ENCODE peak calls at places on chromosomes 5 and 9, in eight cellular contexts. F is HCT116, B is coronary artery, O is lung, P is AG10803, L is HepG2, Z is AG04449, U is RWPE1. E is an unnamed sample.

GRCh38 chr9:99135498-99135897 is 30.6 kb downstream of the TGFBR1 start:
- DNase-seq in F (no peak), O (no peak), U (no peak), P (no peak), Z (no peak), B (no peak), L (no peak), E (no peak)

GRCh38 chr9:131275332-131276106 is 791 bp downstream of the FAM78A start:
- DNase-seq in U (no peak), L (peak), O (no peak), B (no peak), Z (no peak), F (no peak), P (no peak), E (no peak)

GRCh38 chr5:90227688-90228087 is 181.9 kb downstream of the CETN3 start:
- DNase-seq in O (no peak), P (no peak), F (no peak), Z (no peak), U (no peak), B (no peak), L (no peak), E (no peak)

GRCh38 chr9:132887181-132888120 is 8.8 kb downstream of the SPACA9 start:
- DNase-seq in L (no peak), O (no peak), B (no peak), P (no peak), U (no peak), Z (no peak), F (no peak), E (no peak)

GRCh38 chr9:33416996-33417395 is 14.6 kb upstream of the AQP7 start:
- DNase-seq in O (no peak), Z (no peak), F (no peak), L (no peak), P (no peak), U (no peak), B (no peak), E (no peak)

GRCh38 chr9:131585375-131585774 is 40.1 kb downstream of the PRRT1B start:
- DNase-seq in O (no peak), F (no peak), Z (no peak), P (peak), U (no peak), B (no peak), L (no peak), E (no peak)

GRCh38 chr5:107395632-107396350 is 274.9 kb downstream of the EFNA5 start:
- DNase-seq in O (no peak), Z (no peak), F (no peak), U (no peak), L (no peak), P (no peak), B (no peak), E (peak)

GRCh38 chr9:89629096-89629976 is 24.5 kb downstream of the GADD45G start:
- DNase-seq in P (no peak), B (no peak), O (no peak), L (no peak), U (no peak), F (no peak), Z (no peak), E (no peak)

GRCh38 chr9:83441390-83441789 is 96.8 kb downstream of the FRMD3 start:
- DNase-seq in F (no peak), L (no peak), Z (no peak), B (no peak), O (no peak), P (peak), U (no peak), E (peak)

GRCh38 chr5:78903936-78904335 is 81.2 kb downstream of the ARSB start:
- DNase-seq in O (no peak), L (no peak), F (no peak), B (no peak), U (no peak), P (no peak), Z (no peak), E (peak)

GRCh38 chr9:18610956-18611355 is 137.0 kb downstream of the ADAMTSL1 start:
- DNase-seq in O (no peak), U (no peak), L (no peak), F (no peak), B (no peak), Z (no peak), P (no peak), E (no peak)

GRCh38 chr5:43192558-43193170 is 639 bp downstream of the NIM1K start:
- DNase-seq in F (no peak), P (peak), Z (no peak), U (no peak), O (no peak), L (no peak), B (no peak), E (peak)

GRCh38 chr5:159779481-159779880 is 136.8 kb upstream of the ADRA1B start:
- DNase-seq in P (peak), U (no peak), Z (no peak), L (no peak), B (no peak), O (no peak), F (no peak), E (peak)

GRCh38 chr5:154002093-154002492 is 36.6 kb downstream of the FAM114A2 start:
- DNase-seq in Z (no peak), B (no peak), O (no peak), F (no peak), P (peak), L (no peak), U (no peak), E (no peak)

GRCh38 chr5:14145356-14146334 is 2.5 kb downstream of the TRIO start:
- DNase-seq in B (no peak), P (peak), Z (no peak), F (no peak), L (no peak), U (peak), O (no peak), E (no peak)

GRCh38 chr5:111548992-111549649 is 36.8 kb upstream of the STARD4 start:
- DNase-seq in L (no peak), U (no peak), Z (no peak), B (no peak), O (no peak), P (peak), F (no peak), E (no peak)

GRCh38 chr5:142772766-142773293 is 2.7 kb downstream of the ARHGAP26 start:
- DNase-seq in F (no peak), Z (no peak), P (no peak), O (no peak), B (no peak), U (no peak), L (no peak), E (no peak)

GRCh38 chr9:121698627-121699270 is 47.3 kb downstream of the DAB2IP start:
- DNase-seq in P (peak), F (no peak), B (no peak), L (no peak), U (peak), Z (no peak), O (no peak), E (no peak)

GRCh38 chr9:101093620-101094019 is 65.1 kb downstream of the PLPPR1 start:
- DNase-seq in B (no peak), Z (no peak), O (no peak), U (peak), F (no peak), L (peak), P (peak), E (no peak)

GRCh38 chr9:1337169-1337568 is 287.0 kb downstream of the DMRT2 start:
- DNase-seq in O (no peak), B (no peak), L (no peak), P (peak), U (peak), F (no peak), Z (no peak), E (peak)

GRCh38 chr5:80934751-80935150 is 25.4 kb upstream of the RASGRF2 start:
- DNase-seq in O (no peak), Z (no peak), F (no peak), P (no peak), U (no peak), B (no peak), L (peak), E (no peak)
- TF ChIP-seq CTCF in O (no peak), Z (no peak), F (no peak), P (no peak), U (no peak), B (no peak), L (peak), E (no peak)

GRCh38 chr5:175696139-175696854 is 38.4 kb downstream of the HRH2 start:
- DNase-seq in U (no peak), B (no peak), Z (no peak), O (peak), P (no peak), F (peak), L (no peak), E (no peak)

GRCh38 chr5:175695161-175696126 is 37.6 kb downstream of the HRH2 start:
- DNase-seq in P (no peak), B (no peak), F (no peak), L (no peak), O (no peak), U (no peak), Z (no peak), E (no peak)

GRCh38 chr5:175697846-175698245 is 40.0 kb downstream of the HRH2 start:
- DNase-seq in P (no peak), O (no peak), L (no peak), F (no peak), B (no peak), U (no peak), Z (no peak), E (no peak)

GRCh38 chr5:175698401-175699115 is 40.7 kb downstream of the HRH2 start:
- DNase-seq in Z (no peak), O (no peak), F (no peak), L (no peak), P (no peak), B (no peak), U (no peak), E (no peak)

GRCh38 chr5:175696855-175697198 is 39.0 kb downstream of the HRH2 start:
- DNase-seq in L (no peak), P (no peak), F (no peak), U (no peak), O (no peak), B (no peak), Z (no peak), E (no peak)
- TF ChIP-seq CTCF in L (no peak), P (no peak), F (no peak), U (no peak), O (no peak), B (no peak), Z (no peak), E (no peak)

GRCh38 chr9:77977210-77977611 is 54.4 kb downstream of the GNAQ start:
- DNase-seq in Z (no peak), U (no peak), F (peak), P (peak), O (peak), B (no peak), L (peak), E (peak)
- TF ChIP-seq CTCF in Z (peak), U (no peak), F (peak), P (peak), O (peak), B (no peak), L (peak), E (peak)

GRCh38 chr5:135930029-135930948 is 24.5 kb downstream of the LECT2 start:
- DNase-seq in L (peak), B (no peak), O (no peak), U (no peak), Z (no peak), F (no peak), P (no peak), E (no peak)
- TF ChIP-seq CTCF in L (peak), B (no peak), O (no peak), U (no peak), Z (no peak), F (no peak), P (no peak), E (no peak)

E was measured in foreskin fibroblast.